ENCODE peak calls at places on chromosomes 6 and 20, in five cellular contexts. W is SJSA1, K is stomach, L is mammary epithelial cell, B is Peyer's patch. Y is an unnamed sample.

GRCh38 chr6:107819976-107820551 is 4.0 kb downstream of the SCML4 start:
- DNase-seq in W (no peak), K (no peak), L (peak; percentile 70), B (no peak), Y (no peak)

GRCh38 chr20:24691901-24692351 is 222.5 kb downstream of the SYNDIG1 start:
- DNase-seq in W (no peak), K (peak; percentile 17), L (no peak), B (peak; percentile 37), Y (no peak)

GRCh38 chr6:149086363-149086762 is 231.1 kb upstream of the TAB2 start:
- DNase-seq in W (no peak), K (no peak), L (no peak), B (no peak), Y (no peak)

GRCh38 chr6:17393335-17394191 is at the start of gene CAP2:
- DNase-seq in W (peak; percentile 62), K (peak; percentile 28), L (peak; percentile 62), B (peak; percentile 60), Y (peak; percentile 40)

GRCh38 chr6:50318536-50318935 is 268.8 kb upstream of the DEFB112 start:
- DNase-seq in W (no peak), K (no peak), L (no peak), B (no peak), Y (no peak)

GRCh38 chr6:134447883-134448387 is 130.0 kb upstream of the SGK1 start:
- DNase-seq in W (no peak), K (no peak), L (peak; percentile 97), B (no peak), Y (peak; percentile 97)

GRCh38 chr6:168968228-168968627 is 285.4 kb downstream of the THBS2 start:
- DNase-seq in W (no peak), K (no peak), L (peak; percentile 28), B (peak; percentile 52), Y (peak; percentile 94)

GRCh38 chr6:47135772-47136171 is 93.6 kb upstream of the ADGRF1 start:
- DNase-seq in W (peak; percentile 62), K (no peak), L (peak; percentile 95), B (no peak), Y (peak; percentile 96)

GRCh38 chr20:48910360-48910781 is 11.1 kb upstream of the ARFGEF2 start:
- DNase-seq in W (no peak), K (no peak), L (no peak), B (no peak), Y (no peak)

GRCh38 chr6:13336553-13336952 is 8.2 kb upstream of the TBC1D7 start:
- DNase-seq in W (peak; percentile 75), K (peak; percentile 69), L (peak; percentile 95), B (peak; percentile 86), Y (peak; percentile 89)

GRCh38 chr6:77015350-77015749 is 447.9 kb downstream of the HTR1B start:
- DNase-seq in W (no peak), K (no peak), L (peak; percentile 20), B (no peak), Y (peak; percentile 26)

GRCh38 chr6:11810039-11810541 is 31.5 kb upstream of the ADTRP start:
- DNase-seq in W (peak; percentile 18), K (peak; percentile 91), L (peak; percentile 90), B (peak; percentile 72), Y (peak; percentile 82)

GRCh38 chr6:158808918-158809678 is 10.1 kb downstream of the EZR start:
- DNase-seq in W (no peak), K (peak; percentile 27), L (no peak), B (no peak), Y (peak; percentile 71)

GRCh38 chr6:102039450-102039849 is 645.9 kb downstream of the GRIK2 start:
- DNase-seq in W (no peak), K (no peak), L (no peak), B (no peak), Y (no peak)

GRCh38 chr6:15758631-15759215 is 95.9 kb upstream of the DTNBP1 start:
- DNase-seq in W (no peak), K (no peak), L (no peak), B (no peak), Y (no peak)

GRCh38 chr6:74044417-74045096 is 348.6 kb downstream of the CD109 start:
- DNase-seq in W (no peak), K (no peak), L (no peak), B (no peak), Y (peak; percentile 83)

GRCh38 chr20:47493175-47493953 is 8.3 kb upstream of the NCOA3 start:
- DNase-seq in W (no peak), K (peak; percentile 94), L (peak; percentile 73), B (peak; percentile 82), Y (peak; percentile 87)

GRCh38 chr6:113120214-113120576 is 737.0 kb upstream of the MARCKS start:
- DNase-seq in W (no peak), K (no peak), L (peak; percentile 95), B (no peak), Y (peak; percentile 92)

GRCh38 chr20:47253860-47254259 is 102.6 kb downstream of the ZMYND8 start:
- DNase-seq in W (no peak), K (no peak), L (no peak), B (no peak), Y (no peak)

GRCh38 chr6:111625511-111626331 is 20.0 kb upstream of the TRAF3IP2 start:
- DNase-seq in W (no peak), K (peak; percentile 50), L (peak; percentile 53), B (no peak), Y (peak; percentile 71)

GRCh38 chr6:33589723-33590530 is 9.9 kb upstream of the BAK1 start:
- DNase-seq in W (peak; percentile 61), K (peak; percentile 78), L (peak; percentile 97), B (peak; percentile 90), Y (peak; percentile 91)

GRCh38 chr6:67736816-67737215 is 898.3 kb upstream of the ADGRB3 start:
- DNase-seq in W (no peak), K (no peak), L (no peak), B (no peak), Y (no peak)

GRCh38 chr20:61130156-61130555 is 121.9 kb upstream of the CDH4 start:
- DNase-seq in W (no peak), K (no peak), L (no peak), B (no peak), Y (no peak)

GRCh38 chr6:116682334-116682712 is 1.3 kb downstream of the KPNA5 start:
- DNase-seq in W (no peak), K (no peak), L (peak; percentile 46), B (no peak), Y (peak; percentile 81)

GRCh38 chr20:57584768-57585461 is 24.0 kb downstream of the PCK1 start:
- DNase-seq in W (no peak), K (no peak), L (no peak), B (peak; percentile 27), Y (no peak)

GRCh38 chr20:48841861-48842529 is 14.2 kb upstream of the PREX1 start:
- DNase-seq in W (peak; percentile 85), K (no peak), L (peak; percentile 59), B (no peak), Y (peak; percentile 67)

GRCh38 chr6:158566207-158566818 is 6.4 kb downstream of the TMEM181 start:
- DNase-seq in W (no peak), K (no peak), L (no peak), B (no peak), Y (no peak)

GRCh38 chr20:53597085-53597482 is 3.4 kb upstream of the ZNF217 start:
- DNase-seq in W (no peak), K (peak; percentile 21), L (no peak), B (no peak), Y (no peak)

GRCh38 chr6:34491091-34491430 is 25.2 kb downstream of the PACSIN1 start:
- DNase-seq in W (no peak), K (no peak), L (no peak), B (no peak), Y (peak; percentile 38)

GRCh38 chr6:118719351-118720124 is 68.1 kb upstream of the CEP85L start:
- DNase-seq in W (no peak), K (no peak), L (no peak), B (no peak), Y (no peak)

GRCh38 chr6:81694855-81695254 is 57.6 kb downstream of the TENT5A start:
- DNase-seq in W (no peak), K (no peak), L (no peak), B (no peak), Y (no peak)

GRCh38 chr6:33298773-33299236 is at the start of gene RGL2:
- DNase-seq in W (no peak), K (peak; percentile 83), L (no peak), B (peak; percentile 83), Y (peak; percentile 55)

GRCh38 chr6:16688984-16689636 is 72.2 kb downstream of the ATXN1 start:
- DNase-seq in W (peak; percentile 86), K (no peak), L (peak; percentile 86), B (no peak), Y (peak; percentile 87)

GRCh38 chr6:142011775-142012174 is 121.0 kb upstream of the GJE1 start:
- DNase-seq in W (peak; percentile 11), K (no peak), L (no peak), B (no peak), Y (peak; percentile 13)

GRCh38 chr6:137890983-137891537 is 24.0 kb downstream of the TNFAIP3 start:
- DNase-seq in W (no peak), K (no peak), L (no peak), B (no peak), Y (no peak)

GRCh38 chr20:34507661-34508060 is 8.6 kb upstream of the DYNLRB1 start:
- DNase-seq in W (no peak), K (no peak), L (no peak), B (no peak), Y (no peak)
- H3K9me3 ChIP-seq in W (no peaks in the 10 kb centered on the region), K (no peaks in the 10 kb centered on the region), L (no peaks in the 10 kb centered on the region), B (no peaks in the 10 kb centered on the region), Y (no peaks in the 10 kb centered on the region)

DNA sequence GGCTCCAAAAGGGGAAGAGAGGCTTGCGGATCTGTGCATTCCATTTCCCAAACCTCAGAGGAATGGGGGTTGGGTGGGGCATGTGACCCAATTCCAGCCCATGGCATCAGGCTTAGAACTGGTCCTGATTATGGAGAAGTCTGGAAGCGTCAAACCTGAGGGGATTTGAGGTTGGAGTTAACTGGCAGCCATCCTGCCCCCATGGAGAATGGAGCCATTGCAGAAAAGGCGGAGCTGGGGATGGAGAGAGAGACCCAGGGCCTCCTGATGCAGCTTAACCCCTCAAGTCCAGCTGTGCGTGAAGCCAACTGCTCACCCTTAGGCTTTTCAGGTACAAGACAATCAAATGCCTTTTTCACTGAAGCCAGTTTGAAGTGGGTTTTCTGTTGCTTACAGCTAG is 9.9 kb upstream of the SDCBP2 start:
- DNase-seq in W (no peak), K (no peak), L (no peak), B (no peak), Y (no peak)
- H3K4me1 ChIP-seq in W (peaks cover 24% of the 10 kb centered on the region), K (peaks cover 15% of the 10 kb centered on the region), L (peaks cover 20% of the 10 kb centered on the region), B (peaks cover 11% of the 10 kb centered on the region), Y (peaks cover 17% of the 10 kb centered on the region)

GRCh38 chr6:62681108-62681507 is 395.1 kb upstream of the KHDRBS2 start:
- DNase-seq in W (no peak), K (no peak), L (no peak), B (no peak), Y (no peak)
- H3K9me3 ChIP-seq in W (no peaks in the 10 kb centered on the region), K (no peaks in the 10 kb centered on the region), L (peaks cover 14% of the 10 kb centered on the region), B (no peaks in the 10 kb centered on the region), Y (no peaks in the 10 kb centered on the region)

DNA sequence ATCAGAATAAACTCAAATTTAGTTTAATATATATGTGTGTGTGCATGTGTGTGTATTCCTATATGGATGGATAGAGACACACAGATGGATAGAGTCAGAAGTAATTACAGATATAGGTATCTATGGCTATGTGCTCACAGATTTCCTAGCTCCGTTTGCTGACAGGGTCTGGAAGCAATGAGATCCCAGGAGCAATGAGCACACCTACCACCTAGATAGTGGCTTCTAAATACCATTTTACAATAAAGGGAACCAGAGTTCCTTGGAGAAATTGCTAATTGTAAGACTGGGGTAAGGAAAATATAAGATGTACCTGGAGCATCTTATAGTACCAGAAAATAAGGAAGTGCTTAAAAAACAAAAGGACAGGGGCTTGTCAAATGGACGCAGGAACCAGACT is 196.2 kb upstream of the PRDM1 start:
- DNase-seq in W (no peak), K (no peak), L (no peak), B (no peak), Y (no peak)
- H3K4me1 ChIP-seq in W (no peaks in the 10 kb centered on the region), K (no peaks in the 10 kb centered on the region), L (peaks cover 5% of the 10 kb centered on the region), B (no peaks in the 10 kb centered on the region), Y (no peaks in the 10 kb centered on the region)

Y was measured in fibroblast of lung.